ENCODE peak calls at places on chromosomes 7 and 10, in four cellular contexts. C is SK-N-DZ, D is pons, N is NCI-H460. Z is an unnamed sample.

GRCh38 chr10:121942749-121943148 is 14.9 kb upstream of the ATE1 start:
- DNase-seq in N (peak), C (no peak), D (no peak), Z (no peak)

GRCh38 chr7:33903770-33904679 is 1.3 kb upstream of the BMPER start:
- DNase-seq in N (peak), C (peak), D (peak), Z (peak)

GRCh38 chr7:133945497-133945896 is 181.6 kb upstream of the LRGUK start:
- DNase-seq in C (no peak), D (no peak), N (no peak), Z (no peak)

GRCh38 chr10:75103881-75104686 is 7.4 kb upstream of the SAMD8 start:
- DNase-seq in C (no peak), D (no peak), N (no peak), Z (no peak)

GRCh38 chr10:110269641-110270318 is 34.9 kb downstream of the SMNDC1 start:
- DNase-seq in N (no peak), C (no peak), D (peak), Z (no peak)

GRCh38 chr10:78626471-78626870 is 442.3 kb upstream of the ZMIZ1 start:
- DNase-seq in N (no peak), C (no peak), D (no peak), Z (no peak)

GRCh38 chr10:86759073-86759672 is 2.8 kb downstream of the BMPR1A start:
- DNase-seq in N (no peak), C (no peak), D (no peak), Z (no peak)

GRCh38 chr7:64619705-64620104 is 46.2 kb upstream of the ZNF107 start:
- DNase-seq in D (no peak), N (no peak), C (no peak), Z (no peak)

GRCh38 chr7:45143616-45144015 is 14.0 kb upstream of the RAMP3 start:
- DNase-seq in C (no peak), N (no peak), D (no peak), Z (no peak)

GRCh38 chr7:120944826-120945562 is 5.6 kb upstream of the ING3 start:
- DNase-seq in C (no peak), D (no peak), N (no peak), Z (no peak)

GRCh38 chr7:1819258-1819841 is 149.3 kb downstream of the ELFN1 start:
- DNase-seq in C (no peak), D (no peak), N (no peak), Z (no peak)

GRCh38 chr7:132248841-132249590 is 327.3 kb downstream of the PLXNA4 start:
- DNase-seq in C (no peak), N (no peak), D (no peak), Z (no peak)

GRCh38 chr7:65832281-65832680 is 40.6 kb upstream of the VKORC1L1 start:
- DNase-seq in N (peak), D (peak), C (no peak), Z (no peak)

GRCh38 chr7:122887198-122887597 is 938 bp upstream of the CADPS2 start:
- DNase-seq in C (peak), D (peak), N (peak), Z (peak)

GRCh38 chr10:6647811-6648526 is 67.9 kb upstream of the PRKCQ start:
- DNase-seq in C (peak), D (peak), N (peak), Z (no peak)

GRCh38 chr10:17025444-17026295 is 103.9 kb downstream of the CUBN start:
- DNase-seq in D (peak), N (peak), C (peak), Z (no peak)

GRCh38 chr10:62804384-62805138 is at the start of gene ADO:
- DNase-seq in C (peak), D (peak), N (peak), Z (peak)

Z was measured in psoas muscle.